ENCODE peak calls at places on chromosomes 6 and 20, in four cellular contexts. I is NCI-H1105, G is NCI-H1694 treated with DMSO at 0.1 percent for 48 hours, L is kidney tubule cell. C is an unnamed sample.

GRCh38 chr6:41505084-41506049 is 40.8 kb upstream of the FOXP4 start:
- DNase-seq in I (peak), G (no peak), L (peak), C (no peak)

GRCh38 chr6:148497256-148497655 is 154.6 kb downstream of the SASH1 start:
- DNase-seq in L (no peak), G (no peak), I (no peak), C (no peak)

GRCh38 chr6:158071121-158072082 is 89.7 kb downstream of the SYNJ2 start:
- DNase-seq in I (no peak), L (no peak), G (no peak), C (no peak)

GRCh38 chr20:23180451-23180921 is 94.4 kb upstream of the CD93 start:
- DNase-seq in L (no peak), G (no peak), I (no peak), C (no peak)

GRCh38 chr20:7851031-7851490 is 89.2 kb downstream of the HAO1 start:
- DNase-seq in I (no peak), G (no peak), L (peak), C (no peak)

GRCh38 chr6:133431031-133431430 is 189.9 kb downstream of the EYA4 start:
- DNase-seq in G (no peak), I (no peak), L (no peak), C (no peak)

GRCh38 chr6:118288355-118289124 is 259.6 kb upstream of the PLN start:
- DNase-seq in L (no peak), G (no peak), I (no peak), C (no peak)

GRCh38 chr6:113457156-113457555 is 400.0 kb upstream of the MARCKS start:
- DNase-seq in I (no peak), G (no peak), L (peak), C (no peak)

GRCh38 chr6:117483004-117483644 is 650 bp downstream of the DCBLD1 start:
- DNase-seq in G (peak), L (peak), I (peak), C (no peak)

GRCh38 chr20:62590301-62591121 is 51.8 kb upstream of the SLCO4A1 start:
- DNase-seq in I (no peak), L (peak), G (no peak), C (no peak)

GRCh38 chr6:158033751-158034702 is 52.4 kb downstream of the SYNJ2 start:
- DNase-seq in G (no peak), I (no peak), L (no peak), C (no peak)

GRCh38 chr20:436476-436875 is 25.9 kb downstream of the TBC1D20 start:
- DNase-seq in L (no peak), G (no peak), I (no peak), C (no peak)

C was measured in NCI-H524 treated with DMSO at 0.1 percent for 48 hours.